ENCODE peak calls at places on chromosomes 16 and 17, in five cellular contexts. P is neuronal stem cell, L is H9, R is IMR-90, Y is H1. K is an unnamed sample.

GRCh38 chr17:20008242-20009051 is 712 bp upstream of the SPECC1 start:
- DNase-seq in P (no peak), L (peak), R (no peak), Y (no peak), K (no peak)

GRCh38 chr17:50603340-50603739 is 31.3 kb upstream of the ABCC3 start:
- DNase-seq in P (no peak), L (peak), R (no peak), Y (no peak), K (no peak)

GRCh38 chr16:49463529-49463928 is 89.9 kb downstream of the C16orf78 start:
- DNase-seq in P (peak), L (peak), R (no peak), Y (peak), K (no peak)

GRCh38 chr16:66107661-66108060 is 258.8 kb upstream of the CDH5 start:
- DNase-seq in P (no peak), L (no peak), R (peak), Y (no peak), K (peak)

GRCh38 chr16:64469906-64470702 is 651.8 kb downstream of the CDH11 start:
- DNase-seq in P (no peak), L (no peak), R (no peak), Y (no peak), K (no peak)

GRCh38 chr17:73485130-73485529 is 159.1 kb downstream of the SDK2 start:
- DNase-seq in P (no peak), L (no peak), R (no peak), Y (no peak), K (no peak)

GRCh38 chr17:76720941-76721340 is 5.5 kb downstream of the JMJD6 start:
- DNase-seq in P (no peak), L (no peak), R (no peak), Y (no peak), K (no peak)

GRCh38 chr16:64280317-64280716 is 841.5 kb downstream of the CDH11 start:
- DNase-seq in P (no peak), L (no peak), R (no peak), Y (no peak), K (no peak)

GRCh38 chr16:2422123-2422867 is 7.0 kb upstream of the CCNF start:
- DNase-seq in P (no peak), L (no peak), R (no peak), Y (no peak), K (no peak)

GRCh38 chr16:78127130-78127529 is 27.7 kb downstream of the WWOX start:
- DNase-seq in P (no peak), L (no peak), R (peak), Y (no peak), K (peak)

GRCh38 chr16:29877266-29877961 is 14.4 kb upstream of the CDIPT start:
- DNase-seq in P (peak), L (peak), R (peak), Y (peak), K (peak)

GRCh38 chr17:39080416-39081179 is 70.8 kb downstream of the PLXDC1 start:
- DNase-seq in P (no peak), L (no peak), R (peak), Y (no peak), K (no peak)

GRCh38 chr16:27218756-27219155 is 15.4 kb downstream of the KDM8 start:
- DNase-seq in P (no peak), L (no peak), R (no peak), Y (no peak), K (no peak)

GRCh38 chr17:7909080-7909479 is 7.0 kb downstream of the RNF227 start:
- DNase-seq in P (no peak), L (no peak), R (no peak), Y (no peak), K (no peak)

GRCh38 chr16:3837851-3838564 is 42.5 kb downstream of the CREBBP start:
- DNase-seq in P (no peak), L (no peak), R (no peak), Y (no peak), K (no peak)

GRCh38 chr17:73749337-73749807 is 105.1 kb upstream of the SDK2 start:
- DNase-seq in P (no peak), L (no peak), R (no peak), Y (no peak), K (no peak)

GRCh38 chr17:19301274-19301946 is 61.1 kb downstream of the B9D1 start:
- DNase-seq in P (no peak), L (no peak), R (no peak), Y (no peak), K (no peak)

GRCh38 chr17:27381007-27381501 is 75.2 kb upstream of the KSR1 start:
- DNase-seq in P (peak), L (peak), R (peak), Y (peak), K (peak)

GRCh38 chr16:66656547-66656946 is 40.0 kb downstream of the CMTM4 start:
- DNase-seq in P (no peak), L (no peak), R (peak), Y (no peak), K (no peak)

GRCh38 chr17:75155191-75155601 is 884 bp upstream of the JPT1 start:
- DNase-seq in P (no peak), L (peak), R (no peak), Y (no peak), K (peak)

GRCh38 chr17:60167095-60167741 is 17.4 kb downstream of the CA4 start:
- DNase-seq in P (no peak), L (no peak), R (no peak), Y (no peak), K (no peak)

GRCh38 chr17:28853295-28853694 is 1.5 kb upstream of the ERAL1 start:
- DNase-seq in P (no peak), L (no peak), R (no peak), Y (no peak), K (no peak)

GRCh38 chr17:50634123-50634914 is at the start of gene ABCC3:
- DNase-seq in P (no peak), L (no peak), R (no peak), Y (peak), K (no peak)

GRCh38 chr16:74868035-74868434 is 93.4 kb upstream of the FA2H start:
- DNase-seq in P (no peak), L (no peak), R (no peak), Y (no peak), K (no peak)

GRCh38 chr17:33750943-33751701 is 458.0 kb upstream of the ASIC2 start:
- DNase-seq in P (peak), L (peak), R (peak), Y (peak), K (peak)

GRCh38 chr17:59371426-59372099 is 40.1 kb downstream of the YPEL2 start:
- DNase-seq in P (no peak), L (no peak), R (no peak), Y (no peak), K (peak)

GRCh38 chr17:81328489-81328888 is 33.4 kb upstream of the SLC38A10 start:
- DNase-seq in P (no peak), L (no peak), R (no peak), Y (no peak), K (no peak)
- H2BK5ac ChIP-seq in P (peak), L (no peak), R (no peak), Y (peak), K (no peak)

GRCh38 chr17:57945999-57946797 is 9.0 kb downstream of the CUEDC1 start:
- DNase-seq in P (no peak), L (no peak), R (peak), Y (no peak), K (peak)
- H2AFZ ChIP-seq in P (no peak), L (no peak), R (peak), Y (no peak), K (no peak)

GRCh38 chr17:69502488-69502887 is 88.0 kb downstream of the MAP2K6 start:
- DNase-seq in P (no peak), L (no peak), R (no peak), Y (no peak), K (no peak)

GRCh38 chr17:69501591-69502468 is 87.3 kb downstream of the MAP2K6 start:
- DNase-seq in P (no peak), L (peak), R (peak), Y (no peak), K (peak)

GRCh38 chr17:69505740-69506139 is 91.2 kb downstream of the MAP2K6 start:
- DNase-seq in P (no peak), L (no peak), R (no peak), Y (no peak), K (no peak)

GRCh38 chr17:69500911-69501429 is 86.5 kb downstream of the MAP2K6 start:
- DNase-seq in P (no peak), L (no peak), R (no peak), Y (no peak), K (no peak)

GRCh38 chr17:69503711-69504110 is 89.2 kb downstream of the MAP2K6 start:
- DNase-seq in P (no peak), L (no peak), R (no peak), Y (no peak), K (no peak)
- H2BK15ac ChIP-seq in P (no peak), L (no peak), R (no peak), Y (no peak), K (no peak)

GRCh38 chr17:64244165-64244564 is 18.9 kb downstream of the TEX2 start:
- DNase-seq in P (no peak), L (no peak), R (peak), Y (no peak), K (peak)

GRCh38 chr17:64242633-64243032 is 20.4 kb downstream of the TEX2 start:
- DNase-seq in P (no peak), L (no peak), R (no peak), Y (no peak), K (no peak)

GRCh38 chr17:64245218-64246145 is 17.6 kb downstream of the TEX2 start:
- DNase-seq in P (no peak), L (no peak), R (peak), Y (no peak), K (no peak)

GRCh38 chr17:64240741-64241347 is 22.2 kb downstream of the TEX2 start:
- DNase-seq in P (no peak), L (no peak), R (peak), Y (no peak), K (peak)

DNA sequence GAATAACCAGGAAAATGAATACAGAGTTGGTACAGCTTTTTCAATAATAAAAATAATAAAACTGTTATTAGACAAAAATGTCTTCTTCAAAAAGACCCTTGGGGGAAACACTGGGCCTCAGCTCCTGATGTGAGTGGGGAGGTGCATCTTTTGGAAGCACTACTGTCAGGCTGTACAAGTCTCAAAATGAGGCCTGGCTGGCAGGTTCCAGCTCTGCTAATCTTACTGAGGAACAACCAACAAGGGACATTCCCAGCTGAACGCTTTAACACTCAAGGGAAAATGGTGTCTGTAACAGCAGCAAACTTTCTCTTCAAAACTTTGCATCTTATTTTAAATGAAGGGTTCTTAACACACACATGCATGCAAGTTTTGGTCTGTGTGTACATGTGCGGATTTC is 19.7 kb downstream of the TEX2 start:
- DNase-seq in P (no peak), L (no peak), R (no peak), Y (no peak), K (no peak)
- H2BK5ac ChIP-seq in P (no peak), L (no peak), R (no peak), Y (no peak), K (no peak)

GRCh38 chr17:55259684-55260111 is 5.1 kb upstream of the HLF start:
- DNase-seq in P (no peak), L (no peak), R (no peak), Y (no peak), K (no peak)
- H2AFZ ChIP-seq in P (no peak), L (peak), R (no peak), Y (peak), K (no peak)

DNA sequence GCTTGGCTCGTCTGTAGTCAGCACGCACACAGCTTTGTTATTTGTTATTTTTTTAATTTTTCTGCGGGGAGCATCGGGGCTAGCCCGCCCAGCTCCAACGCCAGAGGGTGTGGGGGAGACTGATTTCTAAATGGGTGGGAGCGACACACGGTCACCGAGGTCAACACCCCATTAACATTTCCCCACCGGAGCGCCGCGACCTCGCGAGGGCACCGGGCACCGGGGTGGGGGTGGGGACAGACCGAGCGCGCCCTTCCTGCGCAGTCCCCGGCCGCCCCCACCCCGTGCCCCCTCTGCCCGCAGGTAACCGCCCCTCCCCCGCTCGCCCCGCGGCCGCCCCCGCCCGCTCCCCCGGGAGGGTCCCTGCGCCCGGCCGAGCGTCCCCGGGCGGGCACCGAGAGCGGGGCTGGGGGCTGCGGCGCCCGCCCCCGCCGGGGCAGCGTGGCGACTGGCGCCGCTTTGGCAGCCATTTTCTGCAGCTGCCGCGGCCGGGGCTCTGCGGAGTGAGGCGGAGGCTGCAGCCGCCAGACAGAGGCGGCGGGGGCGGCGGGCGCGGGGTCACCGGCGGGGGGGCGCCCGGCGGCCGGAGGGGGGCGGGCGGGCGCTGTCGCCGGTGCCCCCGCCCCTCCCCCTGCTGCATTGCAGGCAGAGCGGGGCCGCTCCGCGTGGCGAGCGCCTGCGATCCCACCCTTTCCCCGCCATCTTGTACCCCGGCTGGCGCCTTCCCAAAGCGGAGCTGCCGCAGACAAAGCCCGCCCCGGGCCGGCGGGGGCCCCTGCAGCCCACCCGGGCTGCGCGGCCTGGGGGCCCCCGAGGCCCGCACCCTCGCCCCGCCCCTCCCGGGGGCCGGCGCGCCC is 16.3 kb upstream of the CBX8 start:
- DNase-seq in P (no peak), L (peak), R (no peak), Y (peak), K (no peak)
- H2BK15ac ChIP-seq in P (peak), L (no peak), R (no peak), Y (no peak), K (peak)

DNA sequence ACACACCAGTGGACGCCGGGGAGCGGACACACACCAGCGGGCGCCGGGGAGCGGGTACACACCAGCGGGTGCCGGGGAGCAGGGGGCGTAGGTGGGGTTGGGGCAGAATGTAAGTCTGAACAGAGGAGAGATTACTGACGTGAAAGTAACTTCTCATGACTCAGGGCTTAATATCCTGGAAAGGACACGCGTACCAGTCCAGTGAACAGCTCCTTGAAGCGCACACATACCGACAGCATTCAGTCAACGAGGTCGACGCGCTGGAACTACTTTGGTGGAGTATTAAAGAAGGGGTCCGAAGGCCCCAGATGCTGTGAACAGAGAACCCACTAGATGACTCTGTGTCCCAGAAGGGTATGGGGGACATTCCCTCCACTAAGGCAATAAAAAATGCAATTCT is 129.6 kb downstream of the ENGASE start:
- DNase-seq in P (no peak), L (no peak), R (no peak), Y (no peak), K (no peak)
- H2BK5ac ChIP-seq in P (no peak), L (no peak), R (no peak), Y (no peak), K (no peak)

GRCh38 chr16:84585886-84586285 is 32.0 kb downstream of the COTL1 start:
- DNase-seq in P (peak), L (peak), R (no peak), Y (peak), K (no peak)
- H2AFZ ChIP-seq in P (no peak), L (no peak), R (no peak), Y (no peak), K (no peak)

GRCh38 chr16:11495066-11495407 is 91.7 kb downstream of the LITAF start:
- DNase-seq in P (no peak), L (no peak), R (no peak), Y (no peak), K (no peak)

GRCh38 chr16:11494029-11494428 is 92.7 kb downstream of the LITAF start:
- DNase-seq in P (no peak), L (no peak), R (no peak), Y (peak), K (no peak)

GRCh38 chr16:11492808-11493530 is 93.8 kb downstream of the LITAF start:
- DNase-seq in P (no peak), L (no peak), R (no peak), Y (no peak), K (no peak)

GRCh38 chr16:11493531-11493929 is 93.2 kb downstream of the LITAF start:
- DNase-seq in P (no peak), L (no peak), R (no peak), Y (peak), K (no peak)

GRCh38 chr16:11494433-11494832 is 92.3 kb downstream of the LITAF start:
- DNase-seq in P (no peak), L (peak), R (no peak), Y (peak), K (no peak)
- H2BK15ac ChIP-seq in P (peak), L (no peak), R (no peak), Y (peak), K (no peak)

K was measured in mesenchymal stem cell.